ENCODE peak calls at places on chromosomes 4 and X, in nine cellular contexts. V, U, G, K, H, B, M, Q and W are unnamed samples.

GRCh38 chr4:94615431-94615830 is 142.3 kb upstream of the BMPR1B start:
- DNase-seq in K (no peak), B (no peak), V (no peak), M (no peak), U (no peak), H (no peak), G (no peak), Q (no peak), W (no peak)

GRCh38 chr4:83561381-83561780 is 25.5 kb downstream of the GPAT3 start:
- DNase-seq in K (no peak), V (peak), H (no peak), U (peak), M (peak), B (no peak), Q (no peak), G (peak), W (no peak)

GRCh38 chr4:170138580-170139194 is 48.9 kb upstream of the AADAT start:
- DNase-seq in U (peak), V (peak), Q (peak), K (peak), G (peak), H (peak), B (peak), M (peak), W (peak)

GRCh38 chr4:48998440-48998839 is 12.4 kb downstream of the CWH43 start:
- DNase-seq in H (no peak), Q (no peak), B (no peak), V (no peak), M (no peak), U (no peak), K (no peak), G (no peak), W (no peak)

GRCh38 chr4:59818656-59819055 is 1381.5 kb upstream of the ADGRL3 start:
- DNase-seq in U (no peak), K (no peak), H (no peak), M (no peak), G (no peak), V (no peak), Q (no peak), B (no peak), W (no peak)

GRCh38 chr4:3489451-3489962 is 26.4 kb downstream of the DOK7 start:
- DNase-seq in B (no peak), G (no peak), V (no peak), H (no peak), K (no peak), Q (no peak), M (no peak), U (peak), W (no peak)

GRCh38 chrX:113868169-113868568 is 715.7 kb upstream of the HTR2C start:
- DNase-seq in M (peak), G (no peak), H (no peak), K (no peak), Q (no peak), V (no peak), U (no peak), B (no peak), W (no peak)

GRCh38 chr4:68582339-68582717 is 6.2 kb upstream of the UGT2B17 start:
- DNase-seq in K (no peak), H (no peak), B (no peak), M (no peak), Q (no peak), G (peak), V (no peak), U (no peak), W (no peak)

GRCh38 chr4:117661673-117662072 is 372.6 kb upstream of the NDST3 start:
- DNase-seq in B (no peak), H (no peak), U (no peak), K (no peak), Q (no peak), V (no peak), M (no peak), G (no peak), W (no peak)

GRCh38 chrX:2764766-2765666 is 13.2 kb downstream of the XG start:
- DNase-seq in Q (no peak), U (no peak), K (no peak), H (no peak), B (no peak), M (no peak), G (no peak), V (no peak), W (no peak)

GRCh38 chr4:82452026-82452425 is 21.6 kb downstream of the ENOPH1 start:
- DNase-seq in H (peak), V (no peak), G (no peak), Q (no peak), M (no peak), U (no peak), K (no peak), B (no peak), W (no peak)

GRCh38 chrX:153925739-153926593 is at the start of gene ARHGAP4:
- DNase-seq in Q (no peak), G (no peak), B (no peak), V (no peak), H (no peak), U (no peak), M (no peak), K (peak), W (no peak)

GRCh38 chr4:119039779-119040178 is 95.9 kb upstream of the MYOZ2 start:
- DNase-seq in V (no peak), M (no peak), Q (no peak), G (no peak), H (peak), U (no peak), B (no peak), K (no peak), W (no peak)
- H3K27ac ChIP-seq in V (no peak), M (no peak), Q (no peak), G (no peak), H (no peak), U (peak), B (no peak), K (no peak), W (no peak)

DNA sequence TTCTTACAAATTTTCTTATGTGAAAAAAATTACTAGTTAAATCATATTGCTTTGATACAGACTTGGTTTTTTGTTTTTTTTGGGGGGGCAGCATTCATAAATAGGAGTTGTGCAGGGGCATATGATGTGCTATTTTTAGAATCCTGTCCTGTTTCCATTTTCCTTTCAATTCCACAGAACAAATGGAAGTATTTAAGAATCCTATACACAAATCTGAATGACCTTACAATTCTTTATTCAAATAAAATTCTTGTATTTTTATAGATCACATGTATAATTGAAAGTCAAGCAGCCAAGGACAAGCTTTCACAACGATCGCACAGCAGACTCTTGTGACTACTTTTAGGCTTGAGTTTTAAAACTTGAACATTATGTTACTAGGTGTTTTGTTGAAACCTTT is 523.9 kb downstream of the ANKRD50 start:
- DNase-seq in Q (no peak), M (no peak), H (no peak), V (no peak), G (no peak), K (no peak), B (no peak), U (no peak), W (no peak)
- H3K27ac ChIP-seq in Q (no peak), M (no peak), H (no peak), V (no peak), G (no peak), K (no peak), B (no peak), U (no peak), W (no peak)

DNA sequence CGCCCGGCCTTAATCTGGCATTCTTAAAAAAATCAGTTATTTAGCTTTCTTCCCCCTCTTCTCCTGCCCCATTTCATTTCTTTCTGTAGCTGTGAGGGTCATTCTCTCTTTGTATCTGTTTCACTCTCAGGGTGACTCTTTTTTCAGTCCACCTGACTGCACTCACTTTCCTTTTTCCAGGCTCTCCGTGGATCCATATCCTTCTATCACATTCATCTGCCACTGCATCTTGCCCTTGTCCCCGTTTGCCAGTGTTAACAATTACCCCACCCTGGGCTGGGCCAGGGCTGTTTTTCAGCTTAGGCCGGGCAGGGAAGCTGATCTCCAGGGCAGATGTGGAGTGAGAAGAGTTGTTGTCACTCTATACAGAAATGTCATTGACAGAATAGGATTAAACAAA is 7.7 kb downstream of the FHL1 start:
- DNase-seq in K (no peak), Q (no peak), B (no peak), G (no peak), V (no peak), U (no peak), M (no peak), H (no peak), W (no peak)
- H3K27ac ChIP-seq in K (no peak), Q (no peak), B (no peak), G (no peak), V (no peak), U (no peak), M (no peak), H (no peak), W (no peak)

GRCh38 chr4:53151489-53151788 is 214.4 kb downstream of the SCFD2 start:
- DNase-seq in V (no peak), M (no peak), B (no peak), K (no peak), H (no peak), Q (no peak), U (no peak), G (peak), W (no peak)
- H3K27ac ChIP-seq in V (no peak), M (no peak), B (no peak), K (no peak), H (no peak), Q (no peak), U (no peak), G (no peak), W (no peak)

DNA sequence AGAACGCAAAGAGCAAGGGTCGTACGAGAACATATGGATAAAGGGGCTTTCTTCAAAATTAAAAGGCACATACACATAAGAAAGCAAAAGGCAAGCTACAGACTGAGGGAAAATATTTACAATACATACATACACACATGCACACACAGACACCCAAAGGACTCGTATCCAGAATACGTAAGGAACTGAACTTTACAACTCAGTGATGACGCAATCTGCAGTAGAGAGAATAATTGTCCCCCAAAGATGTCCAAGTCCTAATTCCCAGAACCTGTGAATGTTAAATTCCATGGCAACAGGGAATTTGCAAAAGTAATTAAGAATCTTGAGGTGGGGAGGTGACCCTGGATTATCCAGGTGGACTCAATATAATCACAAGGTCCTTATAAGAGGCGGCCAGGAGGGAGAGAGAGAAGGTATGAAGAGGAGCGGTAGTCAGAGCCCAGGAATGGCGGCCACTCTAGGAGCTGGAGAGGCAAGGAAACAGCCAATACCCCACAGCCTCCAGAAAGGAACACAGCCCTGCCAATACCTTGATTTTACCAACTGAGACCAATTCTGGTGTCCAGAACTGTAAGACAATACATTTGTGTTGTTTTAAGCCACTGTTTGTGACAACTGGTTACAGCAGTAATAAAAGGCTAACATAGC is 27.5 kb upstream of the STS start:
- DNase-seq in U (no peak), M (no peak), G (no peak), K (no peak), V (no peak), Q (no peak), B (no peak), H (no peak), W (no peak)
- H3K27ac ChIP-seq in U (no peak), M (no peak), G (peak), K (no peak), V (no peak), Q (no peak), B (no peak), H (no peak), W (no peak)

DNA sequence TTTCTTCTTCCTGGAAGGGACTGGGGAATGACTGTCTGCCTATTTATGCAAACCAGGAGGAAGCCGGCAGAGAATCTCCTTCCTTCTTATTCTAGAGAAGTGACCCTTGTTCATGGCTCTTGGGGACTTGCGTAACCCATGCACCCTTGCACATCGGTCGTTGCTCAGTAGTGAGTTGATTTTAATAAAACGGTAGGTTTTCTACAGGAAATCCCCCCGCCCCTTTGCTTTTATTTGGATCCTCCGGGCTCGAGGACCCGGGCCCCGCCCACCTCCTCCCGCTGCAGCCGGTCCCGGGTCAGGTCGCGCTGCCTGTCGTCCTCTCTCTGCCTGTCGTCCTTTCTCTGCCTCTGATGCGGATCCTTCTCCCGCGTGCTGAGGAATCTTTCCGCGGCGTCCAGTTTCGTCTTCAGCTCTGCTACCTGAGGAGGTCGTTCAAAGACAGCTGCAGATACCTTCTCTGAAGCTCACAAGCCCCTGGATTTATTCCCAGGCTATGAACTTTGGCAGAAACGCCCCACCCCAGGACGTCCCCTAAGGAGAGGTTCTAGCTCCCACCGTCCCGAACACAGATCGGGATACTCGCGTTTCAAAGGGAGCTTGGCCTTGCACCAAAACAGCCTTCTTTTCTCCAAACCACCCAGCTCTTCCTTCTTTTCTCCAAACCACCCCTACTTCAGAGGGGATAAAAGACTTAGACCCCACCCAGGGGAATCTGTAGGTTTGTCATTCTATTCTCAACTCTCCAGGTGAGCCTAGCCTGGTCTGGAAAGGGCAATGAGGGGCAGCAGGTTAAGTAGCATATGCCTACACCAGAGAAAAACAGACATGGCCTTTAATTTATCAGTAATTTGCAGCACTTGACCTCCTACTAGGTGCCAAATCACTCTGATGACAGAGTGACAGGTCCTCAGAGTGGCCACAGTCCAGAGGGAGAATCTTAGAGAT is 7.0 kb downstream of the TNIP3 start:
- DNase-seq in B (no peak), G (no peak), K (peak), V (no peak), Q (peak), H (peak), U (peak), M (peak), W (no peak)
- H3K27ac ChIP-seq in B (no peak), G (no peak), K (peak), V (no peak), Q (no peak), H (no peak), U (peak), M (no peak), W (peak)

GRCh38 chr4:6367313-6367945 is 97.8 kb downstream of the WFS1 start:
- DNase-seq in M (no peak), H (peak), V (no peak), Q (no peak), U (no peak), K (no peak), B (no peak), G (no peak), W (no peak)
- H3K27ac ChIP-seq in M (no peak), H (no peak), V (no peak), Q (no peak), U (no peak), K (no peak), B (no peak), G (no peak), W (no peak)

DNA sequence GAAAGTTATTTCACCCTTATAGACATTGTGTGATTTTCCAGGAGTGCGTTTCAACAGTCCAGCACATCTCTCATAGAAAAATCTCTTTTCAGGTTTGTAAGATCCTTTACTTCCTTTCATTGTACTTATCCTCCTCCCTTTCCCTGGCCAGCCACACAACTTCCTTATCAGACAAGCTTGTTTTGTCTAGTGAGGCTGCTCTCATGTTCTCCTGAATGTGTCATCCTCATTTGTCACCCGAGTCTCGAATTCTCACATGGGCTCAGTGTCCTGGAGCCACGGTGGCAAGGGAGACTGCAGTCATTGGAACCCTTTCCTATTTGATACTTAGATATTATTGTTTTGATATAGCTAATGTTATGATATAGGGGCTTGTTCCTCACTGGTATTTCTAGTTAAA is 16.9 kb downstream of the SYNPO2 start:
- DNase-seq in U (peak), K (no peak), G (no peak), V (no peak), B (no peak), H (no peak), Q (no peak), M (peak), W (no peak)
- H3K27ac ChIP-seq in U (no peak), K (no peak), G (no peak), V (no peak), B (no peak), H (no peak), Q (no peak), M (no peak), W (no peak)

GRCh38 chr4:151771664-151772063 is 10.9 kb upstream of the GATB start:
- DNase-seq in K (no peak), G (no peak), H (no peak), B (no peak), U (peak), V (no peak), Q (no peak), M (no peak), W (no peak)
- H3K27ac ChIP-seq in K (no peak), G (no peak), H (no peak), B (no peak), U (no peak), V (no peak), Q (no peak), M (no peak), W (no peak)